ENCODE peak calls at places on chromosomes 4 and X, in ten cellular contexts. One of them, this sample, is unnamed.

GRCh38 chrX:139881572-139881971 is 51.3 kb downstream of the ATP11C start:
- DNase-seq in Calu3: no peak
- DNase-seq in mucosa of descending colon: no peak
- DNase-seq in uterus: no peak
- DNase-seq in neural crest cell: no peak
- DNase-seq in epithelial cell of proximal tubule: no peak
- DNase-seq in NB4: no peak
- DNase-seq in fibroblast of the aortic adventitia: peak
- DNase-seq in left ventricle myocardium inferior: no peak
- DNase-seq in astrocyte of the spinal cord: peak
- DNase-seq in this sample: no peak

GRCh38 chr4:78938474-78938867 is 767 bp downstream of the PAQR3 start:
- DNase-seq in Calu3: no peak
- DNase-seq in mucosa of descending colon: no peak
- DNase-seq in uterus: no peak
- DNase-seq in neural crest cell: no peak
- DNase-seq in epithelial cell of proximal tubule: no peak
- DNase-seq in NB4: no peak
- DNase-seq in fibroblast of the aortic adventitia: no peak
- DNase-seq in left ventricle myocardium inferior: no peak
- DNase-seq in astrocyte of the spinal cord: no peak
- DNase-seq in this sample: no peak

GRCh38 chr4:119480331-119480730 is 148.3 kb downstream of the PDE5A start:
- DNase-seq in Calu3: no peak
- DNase-seq in mucosa of descending colon: no peak
- DNase-seq in uterus: no peak
- DNase-seq in neural crest cell: no peak
- DNase-seq in epithelial cell of proximal tubule: no peak
- DNase-seq in NB4: no peak
- DNase-seq in fibroblast of the aortic adventitia: no peak
- DNase-seq in left ventricle myocardium inferior: no peak
- DNase-seq in astrocyte of the spinal cord: no peak
- DNase-seq in this sample: no peak

GRCh38 chr4:105765690-105766407 is 57.3 kb downstream of the GSTCD start:
- DNase-seq in Calu3: peak
- DNase-seq in mucosa of descending colon: no peak
- DNase-seq in uterus: no peak
- DNase-seq in neural crest cell: no peak
- DNase-seq in epithelial cell of proximal tubule: peak
- DNase-seq in NB4: peak
- DNase-seq in fibroblast of the aortic adventitia: peak
- DNase-seq in left ventricle myocardium inferior: no peak
- DNase-seq in astrocyte of the spinal cord: peak
- DNase-seq in this sample: no peak

GRCh38 chrX:97322401-97322800 is 438.7 kb downstream of the RPA4 start:
- DNase-seq in Calu3: no peak
- DNase-seq in mucosa of descending colon: no peak
- DNase-seq in uterus: no peak
- DNase-seq in neural crest cell: no peak
- DNase-seq in epithelial cell of proximal tubule: no peak
- DNase-seq in NB4: no peak
- DNase-seq in fibroblast of the aortic adventitia: peak
- DNase-seq in left ventricle myocardium inferior: no peak
- DNase-seq in astrocyte of the spinal cord: no peak
- DNase-seq in this sample: no peak

GRCh38 chr4:166816901-166817300 is 417.4 kb downstream of the SPOCK3 start:
- DNase-seq in Calu3: no peak
- DNase-seq in mucosa of descending colon: no peak
- DNase-seq in uterus: no peak
- DNase-seq in neural crest cell: no peak
- DNase-seq in epithelial cell of proximal tubule: no peak
- DNase-seq in NB4: no peak
- DNase-seq in fibroblast of the aortic adventitia: peak
- DNase-seq in left ventricle myocardium inferior: no peak
- DNase-seq in astrocyte of the spinal cord: no peak
- DNase-seq in this sample: no peak

GRCh38 chrX:94058728-94059382 is 384.8 kb downstream of the FAM133A start:
- DNase-seq in Calu3: peak
- DNase-seq in mucosa of descending colon: no peak
- DNase-seq in uterus: no peak
- DNase-seq in neural crest cell: peak
- DNase-seq in epithelial cell of proximal tubule: no peak
- DNase-seq in NB4: peak
- DNase-seq in fibroblast of the aortic adventitia: peak
- DNase-seq in left ventricle myocardium inferior: no peak
- DNase-seq in astrocyte of the spinal cord: no peak
- DNase-seq in this sample: no peak

GRCh38 chr4:10459305-10459704 is 2.1 kb upstream of the ZNF518B start:
- DNase-seq in Calu3: no peak
- DNase-seq in mucosa of descending colon: no peak
- DNase-seq in uterus: no peak
- DNase-seq in neural crest cell: no peak
- DNase-seq in epithelial cell of proximal tubule: no peak
- DNase-seq in NB4: no peak
- DNase-seq in fibroblast of the aortic adventitia: no peak
- DNase-seq in left ventricle myocardium inferior: no peak
- DNase-seq in astrocyte of the spinal cord: no peak
- DNase-seq in this sample: no peak

GRCh38 chrX:102085706-102086105 is 39.8 kb upstream of the TCEAL2 start:
- DNase-seq in Calu3: no peak
- DNase-seq in mucosa of descending colon: no peak
- DNase-seq in uterus: no peak
- DNase-seq in neural crest cell: no peak
- DNase-seq in epithelial cell of proximal tubule: no peak
- DNase-seq in NB4: peak
- DNase-seq in fibroblast of the aortic adventitia: no peak
- DNase-seq in left ventricle myocardium inferior: no peak
- DNase-seq in astrocyte of the spinal cord: no peak
- DNase-seq in this sample: no peak

GRCh38 chr4:103673983-103674382 is 45.8 kb downstream of the TACR3 start:
- DNase-seq in Calu3: no peak
- DNase-seq in mucosa of descending colon: no peak
- DNase-seq in uterus: no peak
- DNase-seq in neural crest cell: no peak
- DNase-seq in epithelial cell of proximal tubule: no peak
- DNase-seq in NB4: no peak
- DNase-seq in fibroblast of the aortic adventitia: no peak
- DNase-seq in left ventricle myocardium inferior: no peak
- DNase-seq in astrocyte of the spinal cord: peak
- DNase-seq in this sample: no peak

GRCh38 chrX:122091571-122091970 is 1044.2 kb downstream of the GLUD2 start:
- DNase-seq in Calu3: no peak
- DNase-seq in mucosa of descending colon: no peak
- DNase-seq in uterus: no peak
- DNase-seq in neural crest cell: no peak
- DNase-seq in epithelial cell of proximal tubule: no peak
- DNase-seq in NB4: no peak
- DNase-seq in fibroblast of the aortic adventitia: no peak
- DNase-seq in left ventricle myocardium inferior: no peak
- DNase-seq in astrocyte of the spinal cord: no peak
- DNase-seq in this sample: no peak

GRCh38 chrX:122087353-122087752 is 1039.9 kb downstream of the GLUD2 start:
- DNase-seq in Calu3: no peak
- DNase-seq in mucosa of descending colon: no peak
- DNase-seq in uterus: no peak
- DNase-seq in neural crest cell: no peak
- DNase-seq in epithelial cell of proximal tubule: no peak
- DNase-seq in NB4: no peak
- DNase-seq in fibroblast of the aortic adventitia: no peak
- DNase-seq in left ventricle myocardium inferior: no peak
- DNase-seq in astrocyte of the spinal cord: peak
- DNase-seq in this sample: no peak

GRCh38 chrX:122094611-122095010 is 1047.2 kb downstream of the GLUD2 start:
- DNase-seq in Calu3: no peak
- DNase-seq in mucosa of descending colon: no peak
- DNase-seq in uterus: no peak
- DNase-seq in neural crest cell: no peak
- DNase-seq in epithelial cell of proximal tubule: no peak
- DNase-seq in NB4: no peak
- DNase-seq in fibroblast of the aortic adventitia: peak
- DNase-seq in left ventricle myocardium inferior: no peak
- DNase-seq in astrocyte of the spinal cord: peak
- DNase-seq in this sample: no peak

GRCh38 chrX:122092978-122093377 is 1045.6 kb downstream of the GLUD2 start:
- DNase-seq in Calu3: no peak
- DNase-seq in mucosa of descending colon: no peak
- DNase-seq in uterus: no peak
- DNase-seq in neural crest cell: no peak
- DNase-seq in epithelial cell of proximal tubule: no peak
- DNase-seq in NB4: no peak
- DNase-seq in fibroblast of the aortic adventitia: no peak
- DNase-seq in left ventricle myocardium inferior: no peak
- DNase-seq in astrocyte of the spinal cord: no peak
- DNase-seq in this sample: no peak
- TF ChIP-seq CTCF in Calu3: no peak
- TF ChIP-seq CTCF in mucosa of descending colon: no peak
- TF ChIP-seq CTCF in uterus: no peak
- TF ChIP-seq CTCF in neural crest cell: peak
- TF ChIP-seq CTCF in epithelial cell of proximal tubule: peak
- TF ChIP-seq CTCF in NB4: no peak
- TF ChIP-seq CTCF in fibroblast of the aortic adventitia: peak
- TF ChIP-seq CTCF in left ventricle myocardium inferior: no peak
- TF ChIP-seq CTCF in astrocyte of the spinal cord: no peak
- TF ChIP-seq CTCF in this sample: no peak

DNA sequence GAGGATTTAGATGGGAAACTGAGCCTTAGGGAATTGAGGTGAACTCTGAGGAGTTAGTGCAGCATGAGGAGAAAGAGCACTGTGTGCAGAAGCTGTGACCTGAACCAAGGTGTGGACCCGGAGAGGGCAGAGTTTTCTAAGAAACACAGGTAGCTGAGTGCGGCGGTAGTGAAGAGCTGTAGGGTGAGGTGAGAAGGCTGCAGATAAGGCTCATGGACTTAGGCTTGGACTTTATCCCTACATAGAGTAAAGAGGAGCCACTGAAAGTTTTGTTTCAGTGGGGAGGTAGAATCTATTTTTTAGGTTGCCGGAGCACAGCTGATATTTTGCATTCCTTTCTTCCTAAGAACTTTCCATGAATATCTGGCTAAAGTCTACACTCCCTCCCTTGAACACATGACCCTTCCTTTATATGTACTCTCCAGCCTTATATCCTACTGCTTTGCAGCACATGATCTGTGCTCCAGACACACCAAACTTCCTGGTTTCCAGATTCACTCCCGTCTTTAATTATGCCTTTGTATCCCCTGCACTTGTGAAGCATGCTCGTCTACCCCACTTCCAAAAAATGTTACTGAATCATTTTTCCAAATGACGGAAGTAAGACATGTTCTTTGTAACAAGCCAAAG is 10.6 kb upstream of the PGRMC2 start:
- DNase-seq in Calu3: no peak
- DNase-seq in mucosa of descending colon: no peak
- DNase-seq in uterus: no peak
- DNase-seq in neural crest cell: no peak
- DNase-seq in epithelial cell of proximal tubule: no peak
- DNase-seq in NB4: no peak
- DNase-seq in fibroblast of the aortic adventitia: no peak
- DNase-seq in left ventricle myocardium inferior: no peak
- DNase-seq in astrocyte of the spinal cord: no peak
- DNase-seq in this sample: no peak
- TF ChIP-seq CTCF in Calu3: no peak
- TF ChIP-seq CTCF in mucosa of descending colon: no peak
- TF ChIP-seq CTCF in uterus: no peak
- TF ChIP-seq CTCF in neural crest cell: no peak
- TF ChIP-seq CTCF in epithelial cell of proximal tubule: no peak
- TF ChIP-seq CTCF in NB4: no peak
- TF ChIP-seq CTCF in fibroblast of the aortic adventitia: no peak
- TF ChIP-seq CTCF in left ventricle myocardium inferior: no peak
- TF ChIP-seq CTCF in astrocyte of the spinal cord: no peak
- TF ChIP-seq CTCF in this sample: no peak

GRCh38 chrX:74614193-74614909 is at the start of gene RLIM:
- DNase-seq in Calu3: peak
- DNase-seq in mucosa of descending colon: peak
- DNase-seq in uterus: peak
- DNase-seq in neural crest cell: peak
- DNase-seq in epithelial cell of proximal tubule: peak
- DNase-seq in NB4: peak
- DNase-seq in fibroblast of the aortic adventitia: peak
- DNase-seq in left ventricle myocardium inferior: peak
- DNase-seq in astrocyte of the spinal cord: peak
- DNase-seq in this sample: peak

DNA sequence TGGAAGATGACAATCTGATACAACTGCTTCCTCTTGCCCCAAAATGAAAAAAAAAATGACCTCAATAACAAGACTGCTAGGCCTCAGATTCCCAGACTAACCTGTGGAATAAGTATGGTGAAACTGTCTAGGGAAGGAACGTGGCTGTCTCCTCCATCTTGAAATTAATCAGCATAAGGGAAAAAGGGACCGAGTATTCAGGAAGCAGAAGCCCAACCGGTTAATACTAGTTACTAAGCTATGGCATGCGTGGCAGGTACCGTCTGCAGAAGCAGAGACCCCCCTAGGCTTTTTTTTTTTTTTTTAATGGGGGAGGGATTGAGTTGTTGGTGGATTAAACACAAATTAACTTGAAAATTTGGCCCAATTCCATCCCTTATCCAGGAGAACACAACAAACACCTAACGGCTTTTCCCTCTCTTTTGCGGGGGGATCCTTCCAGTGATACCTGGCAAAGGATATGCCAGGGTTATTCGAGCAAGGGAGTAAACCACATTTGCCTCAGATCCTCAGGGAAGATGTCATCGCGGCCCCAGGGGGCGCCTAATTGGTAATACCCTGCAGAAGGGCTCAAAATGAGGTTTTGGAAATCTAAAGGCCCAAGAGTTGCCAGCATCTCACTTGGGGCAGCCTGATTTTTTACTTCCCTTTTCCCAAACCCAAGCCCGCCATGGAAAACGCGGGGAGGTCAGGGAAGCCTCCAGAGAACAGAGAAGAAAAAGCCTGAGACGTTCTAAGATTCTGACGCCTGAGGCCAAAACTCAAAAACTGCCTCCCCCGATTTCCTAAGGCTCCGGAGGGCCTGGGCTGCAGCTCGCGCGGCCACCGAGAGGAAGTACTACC is 853 bp downstream of the RLIM start:
- DNase-seq in Calu3: peak
- DNase-seq in mucosa of descending colon: no peak
- DNase-seq in uterus: no peak
- DNase-seq in neural crest cell: no peak
- DNase-seq in epithelial cell of proximal tubule: no peak
- DNase-seq in NB4: peak
- DNase-seq in fibroblast of the aortic adventitia: peak
- DNase-seq in left ventricle myocardium inferior: no peak
- DNase-seq in astrocyte of the spinal cord: peak
- DNase-seq in this sample: no peak
- TF ChIP-seq CTCF in Calu3: no peak
- TF ChIP-seq CTCF in mucosa of descending colon: no peak
- TF ChIP-seq CTCF in uterus: no peak
- TF ChIP-seq CTCF in neural crest cell: no peak
- TF ChIP-seq CTCF in epithelial cell of proximal tubule: peak
- TF ChIP-seq CTCF in NB4: no peak
- TF ChIP-seq CTCF in fibroblast of the aortic adventitia: no peak
- TF ChIP-seq CTCF in left ventricle myocardium inferior: no peak
- TF ChIP-seq CTCF in astrocyte of the spinal cord: no peak
- TF ChIP-seq CTCF in this sample: no peak

DNA sequence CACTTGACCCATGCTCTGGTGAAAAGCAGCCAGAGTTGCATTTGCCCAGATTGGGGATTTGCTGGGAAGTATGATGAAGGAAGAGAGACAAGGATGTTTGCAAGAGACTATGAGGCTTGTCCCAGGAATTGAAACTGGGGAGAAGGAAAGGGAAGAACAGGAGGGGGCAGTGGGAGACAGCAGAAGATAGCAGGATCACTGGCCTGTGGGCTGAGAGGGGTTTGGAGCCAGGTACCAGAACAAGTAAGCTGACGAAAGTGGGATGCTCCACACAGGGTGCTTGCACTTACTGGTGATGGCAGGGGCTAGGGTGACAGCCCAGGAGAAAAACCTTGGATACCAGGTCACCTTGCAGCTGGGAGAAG is 3.4 kb upstream of the LETM1 start:
- DNase-seq in Calu3: no peak
- DNase-seq in mucosa of descending colon: no peak
- DNase-seq in uterus: no peak
- DNase-seq in neural crest cell: no peak
- DNase-seq in epithelial cell of proximal tubule: no peak
- DNase-seq in NB4: no peak
- DNase-seq in fibroblast of the aortic adventitia: no peak
- DNase-seq in left ventricle myocardium inferior: no peak
- DNase-seq in astrocyte of the spinal cord: no peak
- DNase-seq in this sample: no peak
- TF ChIP-seq CTCF in Calu3: no peak
- TF ChIP-seq CTCF in mucosa of descending colon: no peak
- TF ChIP-seq CTCF in uterus: no peak
- TF ChIP-seq CTCF in neural crest cell: no peak
- TF ChIP-seq CTCF in epithelial cell of proximal tubule: no peak
- TF ChIP-seq CTCF in NB4: no peak
- TF ChIP-seq CTCF in fibroblast of the aortic adventitia: no peak
- TF ChIP-seq CTCF in left ventricle myocardium inferior: no peak
- TF ChIP-seq CTCF in astrocyte of the spinal cord: no peak
- TF ChIP-seq CTCF in this sample: peak